ENCODE peak calls at places on chromosomes 5 and 9, in four cellular contexts. One of them, this sample, is unnamed. For H3K4me1, the result is how much of the 10 kb centered on the place peaks cover.

GRCh38 chr5:149829954-149830353 is 99.8 kb downstream of the PPARGC1B start:
- DNase-seq in osteoblast: no peak
- DNase-seq in mesendoderm: peak
- DNase-seq in small intestine: no peak
- DNase-seq in this sample: peak

GRCh38 chr5:124654418-124654817 is 92.0 kb downstream of the ZNF608 start:
- DNase-seq in osteoblast: no peak
- DNase-seq in small intestine: no peak
- DNase-seq in mesendoderm: no peak
- DNase-seq in this sample: peak

GRCh38 chr9:35293381-35293780 is 131.6 kb downstream of the UNC13B start:
- DNase-seq in mesendoderm: peak
- DNase-seq in osteoblast: no peak
- DNase-seq in small intestine: no peak
- DNase-seq in this sample: no peak

GRCh38 chr9:128523199-128523925 is 18.8 kb downstream of the GLE1 start:
- DNase-seq in small intestine: no peak
- DNase-seq in mesendoderm: peak
- DNase-seq in osteoblast: peak
- DNase-seq in this sample: no peak

GRCh38 chr5:72860499-72860898 is 44.0 kb downstream of the TNPO1 start:
- DNase-seq in small intestine: no peak
- DNase-seq in osteoblast: peak
- DNase-seq in mesendoderm: no peak
- DNase-seq in this sample: no peak

GRCh38 chr5:102715405-102715804 is 39.7 kb upstream of the PAM start:
- DNase-seq in osteoblast: no peak
- DNase-seq in small intestine: no peak
- DNase-seq in mesendoderm: no peak
- DNase-seq in this sample: no peak

GRCh38 chr5:150142800-150143724 is 12.6 kb downstream of the PDGFRB start:
- DNase-seq in osteoblast: peak
- DNase-seq in small intestine: no peak
- DNase-seq in mesendoderm: no peak
- DNase-seq in this sample: no peak

GRCh38 chr9:113219972-113220371 is 1.1 kb downstream of the FKBP15 start:
- DNase-seq in mesendoderm: no peak
- DNase-seq in osteoblast: no peak
- DNase-seq in small intestine: no peak
- DNase-seq in this sample: peak

GRCh38 chr9:79222483-79222882 is 349.3 kb upstream of the TLE4 start:
- DNase-seq in mesendoderm: no peak
- DNase-seq in osteoblast: no peak
- DNase-seq in small intestine: no peak
- DNase-seq in this sample: no peak

GRCh38 chr5:37208883-37209808 is 40.0 kb downstream of the CPLANE1 start:
- DNase-seq in osteoblast: peak
- DNase-seq in small intestine: no peak
- DNase-seq in mesendoderm: no peak
- DNase-seq in this sample: no peak

GRCh38 chr5:6601271-6601670 is 31.6 kb downstream of the NSUN2 start:
- DNase-seq in small intestine: no peak
- DNase-seq in osteoblast: no peak
- DNase-seq in mesendoderm: no peak
- DNase-seq in this sample: no peak

GRCh38 chr9:96383165-96383939 is at the start of gene SLC35D2:
- DNase-seq in mesendoderm: peak
- DNase-seq in osteoblast: peak
- DNase-seq in small intestine: peak
- DNase-seq in this sample: no peak

GRCh38 chr9:127569819-127570401 is 42.2 kb upstream of the STXBP1 start:
- DNase-seq in osteoblast: peak
- DNase-seq in small intestine: no peak
- DNase-seq in mesendoderm: no peak
- DNase-seq in this sample: peak

GRCh38 chr9:85527331-85528015 is 214.3 kb downstream of the AGTPBP1 start:
- DNase-seq in osteoblast: no peak
- DNase-seq in small intestine: no peak
- DNase-seq in mesendoderm: no peak
- DNase-seq in this sample: no peak

GRCh38 chr5:143227301-143227700 is 176.2 kb downstream of the NR3C1 start:
- DNase-seq in small intestine: no peak
- DNase-seq in osteoblast: no peak
- DNase-seq in mesendoderm: no peak
- DNase-seq in this sample: no peak

GRCh38 chr9:81849631-81850259 is 78.5 kb upstream of the SPATA31D4 start:
- DNase-seq in mesendoderm: peak
- DNase-seq in small intestine: no peak
- DNase-seq in osteoblast: no peak
- DNase-seq in this sample: no peak

GRCh38 chr5:67552773-67553172 is 356.2 kb upstream of the CD180 start:
- DNase-seq in mesendoderm: no peak
- DNase-seq in osteoblast: no peak
- DNase-seq in small intestine: no peak
- DNase-seq in this sample: no peak

GRCh38 chr9:124659099-124659659 is 111.9 kb downstream of the NR6A1 start:
- DNase-seq in small intestine: peak
- DNase-seq in mesendoderm: peak
- DNase-seq in osteoblast: peak
- DNase-seq in this sample: no peak

GRCh38 chr5:59126665-59127354 is 543.9 kb downstream of the RAB3C start:
- DNase-seq in small intestine: peak
- DNase-seq in mesendoderm: peak
- DNase-seq in osteoblast: no peak
- DNase-seq in this sample: no peak

GRCh38 chr5:82862247-82862646 is 214.9 kb downstream of the TMEM167A start:
- DNase-seq in small intestine: no peak
- DNase-seq in mesendoderm: no peak
- DNase-seq in osteoblast: no peak
- DNase-seq in this sample: no peak

GRCh38 chr5:173075137-173075868 is 19.2 kb downstream of the CREBRF start:
- DNase-seq in small intestine: no peak
- DNase-seq in mesendoderm: no peak
- DNase-seq in osteoblast: no peak
- DNase-seq in this sample: no peak

GRCh38 chr9:127698985-127699670 is 7.7 kb upstream of the CFAP157 start:
- DNase-seq in mesendoderm: peak
- DNase-seq in osteoblast: peak
- DNase-seq in small intestine: peak
- DNase-seq in this sample: peak

GRCh38 chr5:145562931-145563330 is 272.2 kb downstream of the PRELID2 start:
- DNase-seq in mesendoderm: peak
- DNase-seq in small intestine: no peak
- DNase-seq in osteoblast: no peak
- DNase-seq in this sample: no peak

GRCh38 chr5:150163547-150164059 is 3.0 kb upstream of the CDX1 start:
- DNase-seq in small intestine: peak
- DNase-seq in osteoblast: peak
- DNase-seq in mesendoderm: peak
- DNase-seq in this sample: no peak

GRCh38 chr9:93500571-93501298 is 47.4 kb upstream of the FAM120AOS start:
- DNase-seq in osteoblast: peak
- DNase-seq in small intestine: no peak
- DNase-seq in mesendoderm: no peak
- DNase-seq in this sample: no peak

GRCh38 chr9:16544842-16545241 is 325.6 kb downstream of the BNC2 start:
- DNase-seq in osteoblast: no peak
- DNase-seq in mesendoderm: no peak
- DNase-seq in small intestine: peak
- DNase-seq in this sample: no peak

GRCh38 chr5:141511771-141512325 is 23.0 kb downstream of the PCDHGC5 start:
- DNase-seq in osteoblast: no peak
- DNase-seq in small intestine: no peak
- DNase-seq in mesendoderm: no peak
- DNase-seq in this sample: peak
- H3K4me3 ChIP-seq in osteoblast: no peak
- H3K4me3 ChIP-seq in small intestine: no peak
- H3K4me3 ChIP-seq in mesendoderm: no peak
- H3K4me3 ChIP-seq in this sample: peak

GRCh38 chr5:10565785-10566506 is 2.1 kb downstream of the ANKRD33B start:
- DNase-seq in small intestine: no peak
- DNase-seq in osteoblast: peak
- DNase-seq in mesendoderm: no peak
- DNase-seq in this sample: peak
- H3K27ac ChIP-seq in small intestine: no peak
- H3K27ac ChIP-seq in osteoblast: no peak
- H3K27ac ChIP-seq in mesendoderm: no peak
- H3K27ac ChIP-seq in this sample: no peak

GRCh38 chr5:135391123-135391868 is 7.7 kb downstream of the MACROH2A1 start:
- DNase-seq in mesendoderm: no peak
- DNase-seq in osteoblast: peak
- DNase-seq in small intestine: no peak
- DNase-seq in this sample: no peak
- H3K4me1 ChIP-seq in mesendoderm: under half
- H3K4me1 ChIP-seq in osteoblast: half or more
- H3K4me1 ChIP-seq in small intestine: under half
- H3K4me1 ChIP-seq in this sample: half or more

DNA sequence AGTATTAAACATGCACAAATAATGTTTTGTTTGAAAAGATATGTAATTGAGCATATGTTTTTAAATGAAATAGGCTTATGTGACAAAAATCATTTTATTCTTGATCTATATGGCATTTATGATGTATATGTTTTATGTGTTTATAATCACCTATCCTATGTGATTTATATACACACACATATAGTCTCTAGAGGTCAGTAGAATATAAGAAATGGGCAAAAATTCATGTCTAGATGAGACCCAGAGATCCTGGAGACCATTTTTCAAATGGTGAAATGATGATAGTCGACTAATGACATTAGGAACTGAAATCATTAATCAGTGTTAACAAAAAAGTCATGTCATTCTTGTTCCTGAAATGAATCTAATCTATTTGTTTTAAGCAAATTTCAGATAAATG is 709.2 kb upstream of the WWC1 start:
- DNase-seq in mesendoderm: no peak
- DNase-seq in osteoblast: no peak
- DNase-seq in small intestine: no peak
- DNase-seq in this sample: no peak
- H3K4me3 ChIP-seq in mesendoderm: no peak
- H3K4me3 ChIP-seq in osteoblast: no peak
- H3K4me3 ChIP-seq in small intestine: no peak
- H3K4me3 ChIP-seq in this sample: no peak

GRCh38 chr5:15560421-15560820 is 60.4 kb downstream of the FBXL7 start:
- DNase-seq in osteoblast: no peak
- DNase-seq in small intestine: no peak
- DNase-seq in mesendoderm: no peak
- DNase-seq in this sample: no peak
- H3K27ac ChIP-seq in osteoblast: no peak
- H3K27ac ChIP-seq in small intestine: no peak
- H3K27ac ChIP-seq in mesendoderm: no peak
- H3K27ac ChIP-seq in this sample: no peak